ENCODE peak calls at places on chromosomes 4 and X, in seven cellular contexts. D, L, Z, W, Q, V and F are unnamed samples.

GRCh38 chr4:57071340-57071739 is 38.8 kb downstream of the IGFBP7 start:
- DNase-seq in D (no peak), L (peak; percentile 65), Z (no peak), W (no peak), Q (no peak), V (no peak), F (no peak)

GRCh38 chr4:42642136-42642797 is 14.6 kb downstream of the ATP8A1 start:
- DNase-seq in D (no peak), L (no peak), Z (no peak), W (no peak), Q (no peak), V (no peak), F (no peak)

GRCh38 chrX:136260801-136261200 is 9.6 kb upstream of the MAP7D3 start:
- DNase-seq in D (no peak), L (peak; percentile 74), Z (no peak), W (no peak), Q (no peak), V (no peak), F (no peak)

GRCh38 chr4:71304289-71304850 is 34.5 kb upstream of the SLC4A4 start:
- DNase-seq in D (no peak), L (no peak), Z (no peak), W (no peak), Q (no peak), V (peak; percentile 43), F (no peak)

GRCh38 chrX:48972214-48973164 is 845 bp upstream of the KCND1 start:
- DNase-seq in D (peak; percentile 11), L (peak; percentile 37), Z (peak; percentile 55), W (peak; percentile 5), Q (peak; percentile 51), V (peak; percentile 35), F (no peak)

GRCh38 chr4:175961604-175962003 is 104.0 kb upstream of the WDR17 start:
- DNase-seq in D (no peak), L (no peak), Z (no peak), W (no peak), Q (no peak), V (no peak), F (no peak)

GRCh38 chr4:113060853-113061252 is 11.4 kb downstream of the ANK2 start:
- DNase-seq in D (no peak), L (no peak), Z (no peak), W (no peak), Q (no peak), V (peak; percentile 66), F (no peak)

GRCh38 chrX:1657367-1658082 is 42.7 kb downstream of the ASMT start:
- DNase-seq in D (peak; percentile 13), L (no peak), Z (no peak), W (no peak), Q (no peak), V (no peak), F (no peak)

GRCh38 chr4:185023471-185023870 is 5.2 kb downstream of the HELT start:
- DNase-seq in D (no peak), L (no peak), Z (no peak), W (no peak), Q (no peak), V (no peak), F (no peak)

GRCh38 chr4:70892086-70892769 is 9.9 kb upstream of the MOB1B start:
- DNase-seq in D (no peak), L (no peak), Z (no peak), W (no peak), Q (no peak), V (no peak), F (no peak)

GRCh38 chrX:124796989-124797388 is 450.6 kb downstream of the SH2D1A start:
- DNase-seq in D (no peak), L (no peak), Z (no peak), W (no peak), Q (no peak), V (no peak), F (no peak)

GRCh38 chr4:122747883-122748282 is 15.4 kb downstream of the BBS12 start:
- DNase-seq in D (no peak), L (peak; percentile 76), Z (no peak), W (no peak), Q (no peak), V (no peak), F (no peak)

GRCh38 chr4:78544681-78545080 is 6.9 kb upstream of the ANXA3 start:
- DNase-seq in D (no peak), L (no peak), Z (no peak), W (no peak), Q (no peak), V (peak; percentile 6), F (no peak)

GRCh38 chr4:156197216-156197615 is 243.6 kb upstream of the CTSO start:
- DNase-seq in D (no peak), L (no peak), Z (no peak), W (no peak), Q (no peak), V (no peak), F (no peak)

GRCh38 chrX:39903343-39903742 is 194.4 kb downstream of the BCOR start:
- DNase-seq in D (no peak), L (no peak), Z (no peak), W (no peak), Q (no peak), V (no peak), F (no peak)

GRCh38 chrX:2656243-2656836 is 34.8 kb upstream of the CD99 start:
- DNase-seq in D (no peak), L (no peak), Z (no peak), W (no peak), Q (no peak), V (no peak), F (no peak)

GRCh38 chr4:1105662-1106061 is 7.7 kb downstream of the RNF212 start:
- DNase-seq in D (no peak), L (no peak), Z (no peak), W (no peak), Q (no peak), V (no peak), F (no peak)

GRCh38 chrX:152735101-152735500 is 1.5 kb downstream of the MAGEA12 start:
- DNase-seq in D (no peak), L (no peak), Z (no peak), W (no peak), Q (no peak), V (no peak), F (no peak)